ENCODE peak calls at places on chromosomes 3 and 15, in five cellular contexts. S is iPS-NIHi11; W is stimulated activated CD4-positive, alpha-beta T cell treated with anti-CD3 and anti-CD28 coated beads, Interleukin-15, amount 100 ng/mL, for 24 hours; B is NCI-H146; H is amygdala. C is an unnamed sample.

GRCh38 chr3:16609927-16610580 is 4.8 kb upstream of the DAZL start:
- DNase-seq in H (no peak), S (no peak), B (no peak), W (no peak), C (no peak)

GRCh38 chr15:74497584-74497983 is 36.6 kb upstream of the UBL7 start:
- DNase-seq in S (no peak), B (peak; percentile 92), H (no peak), W (no peak), C (no peak)

GRCh38 chr3:184040010-184040409 is 8.5 kb downstream of the HTR3D start:
- DNase-seq in B (peak; percentile 85), H (no peak), W (no peak), S (peak; percentile 70), C (peak; percentile 31)

GRCh38 chr3:194548346-194549321 is 61.8 kb upstream of the ATP13A3 start:
- DNase-seq in B (no peak), S (no peak), W (no peak), H (no peak), C (no peak)

GRCh38 chr15:94327356-94327936 is 96.1 kb downstream of the MCTP2 start:
- DNase-seq in H (no peak), S (peak; percentile 16), W (no peak), B (peak; percentile 24), C (peak; percentile 36)

GRCh38 chr3:175432338-175433025 is 573.3 kb downstream of the NAALADL2 start:
- DNase-seq in B (peak; percentile 68), W (no peak), S (no peak), H (no peak), C (no peak)

GRCh38 chr3:31575448-31575847 is 42.7 kb downstream of the STT3B start:
- DNase-seq in H (no peak), S (no peak), W (no peak), B (no peak), C (no peak)

GRCh38 chr15:99502182-99502581 is 63.6 kb upstream of the MEF2A start:
- DNase-seq in W (peak; percentile 52), H (no peak), S (no peak), B (no peak), C (no peak)

GRCh38 chr3:28924744-28925360 is 356.0 kb upstream of the RBMS3 start:
- DNase-seq in S (no peak), H (no peak), W (no peak), B (no peak), C (no peak)

GRCh38 chr15:55992769-55993110 is 672 bp downstream of the NEDD4 start:
- DNase-seq in S (no peak), B (no peak), W (no peak), H (no peak), C (no peak)

GRCh38 chr15:29064290-29064689 is 178.5 kb downstream of the APBA2 start:
- DNase-seq in H (no peak), S (peak; percentile 29), B (no peak), W (no peak), C (no peak)

GRCh38 chr3:111851511-111851954 is 7.5 kb upstream of the PHLDB2 start:
- DNase-seq in S (no peak), W (no peak), H (no peak), B (no peak), C (no peak)

GRCh38 chr3:117019082-117019713 is 309.6 kb downstream of the TUSC7 start:
- DNase-seq in B (peak; percentile 83), H (no peak), S (peak; percentile 48), W (peak; percentile 31), C (no peak)

GRCh38 chr3:152499796-152500385 is 231.2 kb downstream of the MBNL1 start:
- DNase-seq in S (no peak), B (peak; percentile 6), W (no peak), H (no peak), C (no peak)

GRCh38 chr3:134378384-134378783 is 4.1 kb upstream of the AMOTL2 start:
- DNase-seq in H (no peak), W (peak; percentile 33), S (peak; percentile 73), B (peak; percentile 32), C (peak; percentile 60)

GRCh38 chr15:49620174-49620573 is 444 bp downstream of the FAM227B start:
- DNase-seq in S (no peak), B (no peak), W (no peak), H (no peak), C (no peak)

GRCh38 chr15:71448688-71449114 is 333.4 kb downstream of the THSD4 start:
- DNase-seq in W (peak; percentile 23), S (peak; percentile 65), B (peak; percentile 48), H (no peak), C (peak; percentile 60)

GRCh38 chr15:84929795-84930371 is 45.4 kb downstream of the SLC28A1 start:
- DNase-seq in B (no peak), S (no peak), H (no peak), W (peak; percentile 18), C (no peak)

GRCh38 chr15:70259030-70259424 is 161.3 kb upstream of the TLE3 start:
- DNase-seq in B (no peak), W (peak; percentile 56), H (no peak), S (no peak), C (no peak)

GRCh38 chr15:70741677-70742293 is 21.6 kb downstream of the UACA start:
- DNase-seq in B (no peak), S (no peak), H (no peak), W (no peak), C (no peak)

GRCh38 chr3:114848087-114848486 is 299.0 kb downstream of the ZBTB20 start:
- DNase-seq in H (peak; percentile 60), S (no peak), B (peak; percentile 36), W (no peak), C (no peak)

GRCh38 chr15:99736702-99737101 is 3.5 kb upstream of the LYSMD4 start:
- DNase-seq in B (no peak), W (no peak), H (no peak), S (no peak), C (no peak)

GRCh38 chr3:111277226-111277625 is 205.6 kb downstream of the NECTIN3 start:
- DNase-seq in W (no peak), S (peak; percentile 19), H (no peak), B (no peak), C (no peak)

GRCh38 chr3:4492240-4493007 is 724 bp upstream of the ITPR1 start:
- DNase-seq in W (peak; percentile 58), S (peak; percentile 48), H (peak; percentile 17), B (peak; percentile 20), C (peak; percentile 43)

GRCh38 chr3:50170689-50171088 is 15.6 kb downstream of the SEMA3F start:
- DNase-seq in W (no peak), S (no peak), B (no peak), H (no peak), C (no peak)

GRCh38 chr15:56038015-56038414 is 44.6 kb upstream of the NEDD4 start:
- DNase-seq in W (peak; percentile 10), H (no peak), S (no peak), B (no peak), C (no peak)

GRCh38 chr15:90638241-90638691 is 78.9 kb upstream of the BLM start:
- DNase-seq in H (no peak), B (no peak), W (no peak), S (no peak), C (no peak)

C was measured in HEK293T.